ENCODE peak calls at places on chromosomes 4 and X, in four cellular contexts. B is HCT116, W is stomach, G is body of pancreas. J is an unnamed sample.

GRCh38 chrX:132963846-132964245 is 5.4 kb upstream of the HS6ST2 start:
- DNase-seq in G (no peak), B (no peak), W (no peak), J (no peak)

GRCh38 chrX:26581086-26581485 is 365.1 kb downstream of the MAGEB5 start:
- DNase-seq in G (no peak), W (no peak), B (no peak), J (no peak)

GRCh38 chrX:39605183-39605582 is 492.6 kb downstream of the BCOR start:
- DNase-seq in W (no peak), B (no peak), G (no peak), J (no peak)

GRCh38 chr4:168693750-168694470 is 197.1 kb downstream of the PALLD start:
- DNase-seq in B (no peak), G (no peak), W (no peak), J (no peak)

GRCh38 chr4:78154972-78155371 is 97.8 kb downstream of the FRAS1 start:
- DNase-seq in B (no peak), G (no peak), W (no peak), J (no peak)

GRCh38 chr4:91681544-91681943 is 622.2 kb upstream of the GRID2 start:
- DNase-seq in B (peak; percentile 32), G (no peak), W (no peak), J (no peak)

GRCh38 chrX:45621356-45622041 is 420.8 kb upstream of the DIPK2B start:
- DNase-seq in G (no peak), W (no peak), B (no peak), J (no peak)

GRCh38 chrX:1455948-1456280 is 3.2 kb upstream of the ASMTL start:
- DNase-seq in B (no peak), G (no peak), W (peak; percentile 8), J (no peak)

GRCh38 chr4:22413416-22413815 is 102.5 kb downstream of the ADGRA3 start:
- DNase-seq in B (no peak), W (no peak), G (no peak), J (no peak)

GRCh38 chr4:53518807-53519206 is 72.5 kb downstream of the LNX1 start:
- DNase-seq in W (no peak), B (no peak), G (no peak), J (no peak)

GRCh38 chrX:112874614-112875013 is 34.0 kb upstream of the AMOT start:
- DNase-seq in B (no peak), W (no peak), G (no peak), J (no peak)

GRCh38 chr4:55080174-55080865 is 45.1 kb downstream of the KDR start:
- DNase-seq in B (no peak), W (no peak), G (no peak), J (no peak)

GRCh38 chr4:71107732-71108131 is 114.3 kb downstream of the DCK start:
- DNase-seq in B (no peak), G (no peak), W (no peak), J (no peak)

GRCh38 chr4:136861081-136861480 is 671.2 kb downstream of the PCDH18 start:
- DNase-seq in B (no peak), G (no peak), W (no peak), J (no peak)

GRCh38 chr4:80307183-80307735 is 28.3 kb upstream of the CFAP299 start:
- DNase-seq in B (no peak), W (no peak), G (no peak), J (no peak)

GRCh38 chrX:108246304-108246954 is 154.9 kb downstream of the ATG4A start:
- DNase-seq in G (no peak), W (no peak), B (no peak), J (no peak)

GRCh38 chrX:67612231-67612630 is 68.4 kb downstream of the AR start:
- DNase-seq in G (no peak), W (no peak), B (no peak), J (no peak)

GRCh38 chr4:8308144-8308543 is 38.6 kb downstream of the HTRA3 start:
- DNase-seq in W (no peak), G (peak; percentile 2), B (no peak), J (no peak)

GRCh38 chr4:123786955-123787354 is 390.4 kb downstream of the SPRY1 start:
- DNase-seq in G (peak; percentile 16), W (peak; percentile 29), B (no peak), J (no peak)

GRCh38 chr4:113981591-113981990 is 2.1 kb upstream of the ARSJ start:
- DNase-seq in W (no peak), B (no peak), G (no peak), J (no peak)

GRCh38 chr4:123398151-123398802 is 1.7 kb downstream of the SPRY1 start:
- DNase-seq in G (peak; percentile 77), B (peak; percentile 22), W (peak; percentile 82), J (no peak)

GRCh38 chr4:76881375-76881774 is 16.6 kb downstream of the SOWAHB start:
- DNase-seq in W (no peak), G (peak; percentile 41), B (no peak), J (no peak)

GRCh38 chr4:46270986-46271596 is 118.8 kb downstream of the GABRA2 start:
- DNase-seq in G (no peak), B (no peak), W (no peak), J (no peak)

GRCh38 chr4:169267070-169267469 is 3.7 kb downstream of the SH3RF1 start:
- DNase-seq in W (no peak), B (no peak), G (no peak), J (no peak)

GRCh38 chr4:142512161-142512560 is 333.9 kb downstream of the INPP4B start:
- DNase-seq in B (no peak), W (no peak), G (no peak), J (no peak)

GRCh38 chr4:84804126-84804525 is 162.4 kb downstream of the WDFY3 start:
- DNase-seq in W (no peak), G (no peak), B (no peak), J (no peak)

GRCh38 chrX:133637765-133638164 is 222.5 kb upstream of the GPC4 start:
- DNase-seq in B (no peak), W (no peak), G (no peak), J (no peak)

GRCh38 chr4:88591787-88592599 is at the start of gene HERC3:
- DNase-seq in G (peak; percentile 90), W (peak; percentile 94), B (peak; percentile 59), J (peak; percentile 70)

GRCh38 chr4:88587285-88587684 is 5.0 kb upstream of the HERC3 start:
- DNase-seq in B (no peak), W (no peak), G (no peak), J (no peak)

GRCh38 chr4:88597970-88598369 is 5.7 kb downstream of the HERC3 start:
- DNase-seq in G (no peak), W (no peak), B (no peak), J (no peak)

DNA sequence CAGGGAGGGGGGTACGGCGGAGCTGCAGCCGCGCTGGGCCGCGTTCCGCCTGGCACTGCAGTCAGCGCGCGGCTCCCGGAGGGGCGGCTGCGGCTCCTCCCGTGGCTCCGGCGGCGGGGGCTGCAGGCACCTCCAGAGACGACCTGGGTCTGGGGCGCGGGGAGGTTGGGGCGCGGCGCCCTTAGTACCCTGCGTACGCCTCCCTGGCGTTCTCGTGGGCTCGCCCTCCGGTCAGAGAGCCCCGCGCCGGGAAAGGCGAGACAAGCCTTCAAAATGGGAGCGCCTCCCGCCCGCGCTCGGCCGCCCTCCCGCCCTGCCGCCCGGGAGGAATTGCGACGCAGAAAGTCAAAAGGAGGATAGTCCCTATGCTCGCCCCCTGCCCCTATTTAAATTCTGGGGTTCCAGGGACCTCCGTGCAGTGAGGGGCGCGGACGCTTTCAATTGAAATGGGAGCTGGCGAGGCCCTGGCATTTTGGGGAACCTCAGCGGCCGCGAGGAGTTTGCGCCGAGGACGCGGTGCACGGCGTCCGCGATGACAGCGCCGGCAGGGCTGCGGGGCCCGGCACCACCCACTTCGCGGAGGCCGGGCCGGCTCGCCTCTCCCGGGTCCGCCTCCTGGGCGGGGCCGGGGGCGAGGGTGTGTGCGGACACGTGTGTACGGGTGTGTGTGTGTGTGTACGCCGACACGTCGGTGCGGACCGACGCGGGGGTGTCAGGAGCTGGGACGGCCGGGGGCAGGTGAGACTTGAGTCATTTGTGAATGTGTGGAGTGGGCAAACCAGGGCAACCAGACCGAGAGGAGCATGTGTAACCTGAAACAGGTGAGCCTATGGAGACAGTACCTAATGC is 544 bp downstream of the HERC3 start:
- DNase-seq in G (peak; percentile 78), W (peak; percentile 84), B (peak; percentile 48), J (peak; percentile 62)
- TF ChIP-seq POLR2A in G (peak; percentile 47), W (no peak), B (no peak), J (peak; percentile 60)

DNA sequence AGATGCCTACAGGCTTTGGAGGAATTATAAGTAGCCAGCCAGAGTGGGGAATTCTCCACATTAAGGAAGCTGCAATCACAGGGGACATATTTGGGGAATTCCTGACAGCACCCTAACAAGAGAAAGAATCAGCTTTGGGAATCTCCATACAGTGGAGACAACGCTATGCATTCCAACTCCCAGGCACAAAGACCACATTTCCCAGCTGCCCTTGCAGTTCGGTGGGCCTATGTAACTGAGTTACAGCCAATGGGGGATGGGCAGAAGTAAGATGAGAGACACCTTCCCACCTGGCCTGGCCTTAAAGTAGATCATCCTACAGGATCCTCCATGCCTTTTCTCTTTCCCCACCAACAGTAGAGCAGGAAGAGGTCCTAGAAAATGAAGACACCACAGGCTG is 43.4 kb upstream of the CCKAR start:
- DNase-seq in G (no peak), W (no peak), B (no peak), J (no peak)
- TF ChIP-seq POLR2A in G (no peak), W (no peak), B (no peak), J (no peak)

DNA sequence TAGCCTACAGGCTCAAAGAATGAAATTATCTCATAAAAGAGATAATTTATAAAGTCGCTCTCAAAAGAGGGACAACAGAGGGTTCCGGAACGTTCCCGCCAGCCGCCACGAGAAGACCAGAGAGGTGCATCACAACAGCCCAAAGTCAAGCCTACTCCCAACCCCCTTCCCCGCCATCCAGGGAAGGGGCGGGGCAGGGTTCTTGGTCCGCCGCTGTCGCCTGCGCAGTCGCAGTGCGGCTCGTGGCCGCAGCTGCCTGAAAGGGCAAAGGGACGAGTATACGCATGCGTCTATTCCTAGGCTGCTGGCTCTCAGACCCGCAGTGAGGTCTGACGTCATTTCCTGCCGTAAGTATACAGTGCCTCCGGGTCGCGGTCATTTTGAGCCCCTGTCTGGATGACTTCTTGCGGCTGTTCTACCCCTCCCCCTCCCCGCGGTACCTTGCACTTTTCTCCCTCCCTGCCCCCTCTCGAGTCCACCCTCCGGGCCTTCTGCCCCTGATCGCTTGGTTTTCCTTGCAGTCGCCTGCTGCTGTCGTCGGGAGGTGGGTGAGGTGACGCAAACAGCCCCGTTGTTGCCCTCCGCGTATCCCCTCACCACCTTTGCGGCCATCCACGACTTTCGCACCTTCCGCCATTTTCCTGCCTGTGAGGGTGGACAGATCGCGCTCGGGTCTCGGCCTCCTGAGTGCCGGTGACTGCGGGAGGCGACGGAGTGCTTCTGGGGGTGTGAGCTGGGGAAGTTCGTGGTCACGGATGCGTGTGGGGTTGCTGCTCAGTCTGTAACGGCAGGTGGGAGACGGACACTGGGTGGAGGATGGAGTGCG is at the start of gene OCIAD1:
- DNase-seq in G (peak; percentile 99), W (peak; percentile 97), B (peak; percentile 99), J (peak; percentile 84)
- TF ChIP-seq POLR2A in G (peak; percentile 8), W (no peak), B (peak; percentile 78), J (peak; percentile 44)

GRCh38 chrX:10156199-10157031 is at the start of gene CLCN4:
- DNase-seq in B (peak; percentile 10), G (peak; percentile 72), W (peak; percentile 70), J (peak; percentile 45)
- TF ChIP-seq POLR2A in B (no peak), G (no peak), W (no peak), J (peak; percentile 36)